ENCODE peak calls at places on chromosomes 11 and 22, in six cellular contexts. O is transverse colon, R is NB4, J is endothelial cell of umbilical vein, S is Peyer's patch, V is stomach. M is an unnamed sample.

GRCh38 chr22:45262931-45263789 is 21.6 kb upstream of the UPK3A start:
- DNase-seq in S (peak), O (peak), J (no peak), V (no peak), R (peak), M (no peak)

GRCh38 chr11:67032830-67033555 is 10.1 kb downstream of the SYT12 start:
- DNase-seq in S (no peak), V (no peak), R (peak), O (no peak), J (peak), M (no peak)

GRCh38 chr11:8501838-8502237 is 92.2 kb downstream of the STK33 start:
- DNase-seq in S (no peak), V (no peak), O (no peak), J (no peak), R (no peak), M (no peak)

GRCh38 chr11:94511932-94512781 is at the start of gene C11orf97:
- DNase-seq in V (peak), R (peak), S (peak), O (peak), J (peak), M (no peak)

GRCh38 chr11:61955416-61956135 is 5.4 kb downstream of the BEST1 start:
- DNase-seq in O (peak), V (no peak), R (no peak), J (peak), S (no peak), M (peak)

GRCh38 chr11:38060930-38061329 is 1462.9 kb upstream of the RAG2 start:
- DNase-seq in R (no peak), O (no peak), J (peak), S (no peak), V (no peak), M (no peak)

GRCh38 chr11:128530119-128531091 is 57.0 kb downstream of the ETS1 start:
- DNase-seq in V (peak), R (no peak), O (peak), J (no peak), S (no peak), M (no peak)

GRCh38 chr11:34191592-34191991 is 86.2 kb downstream of the NAT10 start:
- DNase-seq in O (no peak), V (no peak), S (no peak), J (no peak), R (no peak), M (no peak)

GRCh38 chr11:63888170-63889086 is 28.5 kb downstream of the RCOR2 start:
- DNase-seq in R (peak), V (peak), S (peak), O (peak), J (peak), M (peak)

DNA sequence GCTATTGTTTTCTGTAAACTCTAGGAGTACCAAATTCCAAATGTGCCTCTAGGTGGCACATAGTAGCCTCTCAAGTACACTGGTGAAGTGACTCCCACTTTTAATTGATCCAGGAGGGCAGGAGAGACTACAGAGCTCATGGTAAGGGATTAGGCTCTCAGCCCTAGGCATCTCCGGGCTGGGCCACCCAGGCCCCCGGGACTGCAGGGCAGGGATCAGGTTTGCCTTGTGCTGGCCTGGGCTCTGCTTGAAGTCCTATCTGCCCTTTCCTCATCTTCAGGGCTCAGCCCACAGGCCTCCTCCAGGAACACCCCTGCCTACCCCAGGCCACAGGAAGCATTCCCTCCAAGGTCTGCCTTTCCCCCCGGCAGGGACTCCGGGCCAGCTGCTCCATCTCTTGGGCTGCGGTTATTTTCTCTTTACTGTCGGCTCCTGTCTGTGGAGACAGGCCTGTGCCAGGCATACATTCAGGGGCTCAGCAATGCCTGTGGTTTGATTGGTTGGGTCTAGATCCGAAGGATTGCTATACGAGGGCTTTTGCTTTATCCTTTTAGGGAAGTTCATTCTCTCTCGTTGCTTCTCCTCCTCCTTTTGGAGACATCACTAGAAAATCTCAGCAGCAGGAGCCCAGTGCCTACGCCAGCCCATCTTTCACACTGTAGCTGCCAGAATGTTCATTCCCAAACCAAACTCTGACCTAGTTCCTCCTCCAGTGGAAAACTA is 32.8 kb downstream of the PARVA start:
- DNase-seq in J (peak), O (no peak), S (no peak), V (no peak), R (peak), M (no peak)
- H3K4me3 ChIP-seq in J (no peak), O (no peak), S (no peak), V (no peak), R (no peak), M (no peak)

DNA sequence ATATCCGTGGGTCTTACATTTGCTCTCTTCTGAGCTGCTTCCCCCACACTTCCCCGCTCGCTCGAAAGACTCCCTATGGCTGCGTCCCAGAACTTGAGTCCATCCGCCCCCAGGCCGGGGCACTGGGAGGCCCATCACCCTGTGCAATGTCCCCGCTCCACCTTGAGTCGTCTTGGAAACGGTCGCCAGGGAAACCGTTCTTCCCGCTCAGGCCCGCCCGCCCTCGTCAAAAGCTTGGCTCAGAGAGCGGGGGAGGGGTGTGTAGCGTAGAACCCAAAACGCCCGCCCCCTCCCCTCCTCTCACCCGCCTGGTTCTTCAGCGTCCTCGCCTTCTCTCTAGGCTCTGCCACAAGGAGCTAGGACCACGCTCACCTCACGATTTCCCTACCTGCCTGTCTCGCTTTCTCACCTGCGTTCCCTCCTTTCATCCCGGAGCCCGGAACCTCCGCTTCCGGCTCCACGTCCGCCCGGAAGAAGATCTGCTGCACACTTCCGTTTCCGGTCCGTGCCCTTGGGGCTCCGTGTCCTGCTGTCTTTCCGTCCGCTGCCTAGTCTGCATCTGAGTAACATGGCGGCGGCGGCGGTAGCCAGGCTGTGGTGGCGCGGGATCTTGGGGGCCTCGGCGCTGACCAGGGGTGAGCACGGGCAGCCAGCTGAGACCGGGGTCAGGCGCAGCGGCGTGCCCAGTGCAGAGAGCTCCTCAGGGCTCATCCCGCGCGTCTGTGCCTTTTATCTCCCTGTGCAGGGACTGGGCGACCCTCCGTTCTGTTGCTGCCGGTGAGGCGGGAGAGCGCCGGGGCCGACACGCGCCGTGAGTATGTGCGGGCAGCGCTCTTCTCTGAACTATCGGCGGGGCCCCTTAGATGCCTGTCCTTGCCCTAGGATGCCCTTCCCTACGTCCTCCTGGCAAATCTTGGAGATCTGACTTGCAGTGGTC is at the start of the genes KBTBD4 and NDUFS3:
- DNase-seq in O (peak), J (peak), R (peak), V (peak), S (peak), M (peak)
- TF ChIP-seq POLR2A in O (peak), J (peak), R (peak), V (no peak), S (peak), M (no peak)

GRCh38 chr22:42297778-42298177 is 27.3 kb upstream of the TCF20 start:
- DNase-seq in O (no peak), J (no peak), S (no peak), R (peak), V (no peak), M (no peak)

GRCh38 chr22:42299586-42300285 is 29.3 kb upstream of the TCF20 start:
- DNase-seq in S (peak), R (peak), J (no peak), O (peak), V (peak), M (no peak)

GRCh38 chr22:42296883-42297282 is 26.4 kb upstream of the TCF20 start:
- DNase-seq in V (no peak), O (no peak), J (no peak), R (no peak), S (no peak), M (no peak)

GRCh38 chr22:42300286-42301071 is 30.0 kb upstream of the TCF20 start:
- DNase-seq in J (no peak), S (peak), R (peak), O (peak), V (peak), M (no peak)

GRCh38 chr22:42298746-42299145 is 28.3 kb upstream of the TCF20 start:
- DNase-seq in J (no peak), V (no peak), R (no peak), S (no peak), O (no peak), M (no peak)
- TF ChIP-seq CTCF in J (no peak), V (no peak), R (no peak), S (no peak), O (no peak), M (no peak)

GRCh38 chr22:50717709-50718351 is 20.2 kb upstream of the ACR start:
- DNase-seq in S (no peak), J (no peak), R (no peak), V (no peak), O (no peak), M (no peak)

GRCh38 chr22:50720861-50721844 is 16.9 kb upstream of the ACR start:
- DNase-seq in J (no peak), R (no peak), O (no peak), S (no peak), V (no peak), M (no peak)

GRCh38 chr22:50718352-50718709 is 19.7 kb upstream of the ACR start:
- DNase-seq in S (no peak), V (no peak), J (no peak), O (no peak), R (no peak), M (no peak)

GRCh38 chr22:50720301-50720845 is 17.6 kb upstream of the ACR start:
- DNase-seq in J (no peak), R (no peak), V (no peak), O (no peak), S (no peak), M (no peak)

DNA sequence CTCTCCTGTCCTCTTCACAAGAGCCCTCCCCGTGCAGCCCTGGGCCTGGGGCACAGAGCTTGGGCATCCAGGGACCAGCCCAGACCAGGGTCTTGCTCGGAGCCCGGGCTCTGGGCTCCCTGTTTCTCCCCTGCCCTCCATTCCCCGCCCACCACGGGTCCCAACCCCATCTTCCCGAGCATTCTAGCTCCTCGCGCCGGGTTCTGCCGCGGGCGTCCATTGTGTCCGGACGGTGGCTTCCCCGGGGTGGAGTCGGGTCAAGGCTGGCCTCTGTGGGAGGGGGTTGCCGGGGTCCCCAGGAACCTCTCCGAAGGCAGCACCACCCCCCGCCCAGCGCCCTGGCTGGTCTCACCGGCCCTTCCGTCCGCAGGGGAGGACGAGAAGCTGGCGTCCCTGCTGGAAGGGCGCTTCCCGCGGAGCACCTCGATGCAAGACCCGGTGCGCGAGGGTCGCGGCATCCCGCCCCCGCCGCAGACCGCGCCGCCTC is 18.1 kb upstream of the ACR start:
- DNase-seq in V (no peak), S (no peak), O (no peak), J (no peak), R (no peak), M (no peak)
- H3K4me3 ChIP-seq in V (no peak), S (no peak), O (no peak), J (no peak), R (no peak), M (no peak)

DNA sequence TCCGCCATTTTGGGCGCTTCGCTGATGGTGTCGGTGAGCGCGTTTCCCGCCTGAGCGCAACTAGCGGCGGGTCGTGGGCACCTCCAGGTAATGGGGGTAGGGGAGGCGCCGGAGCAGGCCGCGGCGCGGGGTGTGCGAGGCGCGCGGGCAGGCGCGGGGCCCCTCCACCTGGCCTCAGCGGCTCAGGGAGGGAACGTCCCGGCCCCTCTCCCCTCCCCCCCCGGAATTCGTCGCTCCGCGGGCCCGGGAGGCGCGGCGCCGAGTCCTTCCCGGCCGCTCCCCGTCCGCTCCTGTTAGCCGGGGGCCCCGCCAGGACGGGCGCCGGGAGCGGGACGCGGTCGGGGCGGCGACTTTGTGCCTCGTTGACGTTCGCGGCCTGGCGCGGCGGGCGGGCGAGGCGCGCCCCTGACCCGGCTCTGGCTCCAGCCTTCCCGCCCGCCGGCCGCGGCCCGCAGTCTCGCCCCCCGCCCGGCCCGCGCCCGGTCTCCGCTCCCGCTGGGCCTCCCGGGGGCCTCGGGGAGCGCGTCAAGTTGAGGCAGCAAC is at the start of gene PPP6R3:
- DNase-seq in O (no peak), J (no peak), R (no peak), S (no peak), V (no peak), M (no peak)
- TF ChIP-seq POLR2A in O (peak), J (peak), R (peak), S (peak), V (no peak), M (peak)

GRCh38 chr11:60469723-60470122 is 14.1 kb downstream of the MS4A1 start:
- DNase-seq in O (no peak), V (no peak), R (no peak), J (no peak), S (no peak), M (no peak)
- TF ChIP-seq CTCF in O (no peak), V (no peak), R (peak), J (no peak), S (no peak), M (no peak)

DNA sequence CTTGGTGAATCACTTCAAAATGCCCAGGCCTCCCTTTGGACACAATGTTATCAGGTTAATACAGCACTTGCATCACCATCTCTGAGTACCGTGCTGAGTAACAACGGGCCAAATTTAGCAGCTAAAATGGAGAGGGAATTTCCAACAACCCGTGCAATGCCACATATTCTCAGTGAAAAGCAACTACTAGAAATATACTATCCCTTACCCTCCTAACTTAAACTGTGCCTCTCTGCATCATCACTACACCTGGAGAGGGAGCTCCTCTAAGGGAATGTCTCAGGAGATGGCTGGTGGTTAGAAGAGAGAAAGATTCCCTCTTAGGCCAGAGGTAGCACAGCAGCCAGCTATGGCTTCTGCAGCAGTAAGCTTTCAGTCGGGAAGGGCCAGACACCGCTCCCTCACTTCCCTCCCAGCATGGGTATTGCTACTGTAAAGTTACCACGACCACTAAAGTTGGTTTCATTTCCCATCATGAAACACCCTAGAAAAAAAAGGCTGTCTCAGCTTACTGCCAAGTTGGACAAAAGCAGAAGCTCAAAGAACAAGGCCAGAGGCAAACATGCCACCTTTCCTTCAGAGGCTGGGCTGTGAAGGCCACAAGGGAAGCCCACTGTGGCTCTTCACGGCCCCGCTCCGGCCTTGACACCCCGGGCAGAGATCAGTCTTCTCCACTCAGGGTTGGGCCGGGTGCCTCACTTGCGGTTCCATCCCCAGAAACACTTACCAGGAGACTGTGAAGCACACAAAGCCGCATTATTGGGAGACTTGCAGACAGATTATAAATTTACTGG is 3.9 kb downstream of the MAML2 start:
- DNase-seq in O (peak), J (peak), R (peak), V (no peak), S (peak), M (no peak)
- H3K4me3 ChIP-seq in O (peak), J (no peak), R (no peak), V (peak), S (peak), M (no peak)

GRCh38 chr22:50530857-50531545 is 1.2 kb upstream of the TYMP start:
- DNase-seq in V (peak), S (peak), R (peak), O (peak), J (peak), M (peak)
- TF ChIP-seq POLR2A in V (no peak), S (peak), R (peak), O (peak), J (no peak), M (no peak)

GRCh38 chr11:26137651-26138050 is 194.3 kb upstream of the ANO3 start:
- DNase-seq in O (no peak), J (no peak), S (no peak), V (no peak), R (no peak), M (no peak)

GRCh38 chr11:26134053-26134452 is 197.9 kb upstream of the ANO3 start:
- DNase-seq in V (no peak), J (no peak), R (no peak), S (no peak), O (no peak), M (no peak)

GRCh38 chr11:26134481-26135355 is 197.2 kb upstream of the ANO3 start:
- DNase-seq in R (peak), V (no peak), O (no peak), S (no peak), J (peak), M (no peak)
- TF ChIP-seq CTCF in R (peak), V (no peak), O (no peak), S (peak), J (no peak), M (no peak)

M was measured in lower leg skin.